ENCODE peak calls at places on chromosomes 5 and 9, in eight cellular contexts. One of them, this sample, is unnamed.

GRCh38 chr9:85740821-85741111 is 988 bp downstream of the AGTPBP1 start:
- DNase-seq in adrenal gland: no peak
- DNase-seq in neuronal stem cell: no peak
- DNase-seq in CD8-positive, alpha-beta T cell: no peak
- DNase-seq in upper lobe of right lung: no peak
- DNase-seq in CD4-positive, alpha-beta memory T cell: no peak
- DNase-seq in left ventricle myocardium inferior: no peak
- DNase-seq in psoas muscle: no peak
- DNase-seq in this sample: no peak

GRCh38 chr5:17991775-17992174 is 357.5 kb downstream of the TAF11L14 start:
- DNase-seq in psoas muscle: no peak
- DNase-seq in upper lobe of right lung: no peak
- DNase-seq in CD4-positive, alpha-beta memory T cell: no peak
- DNase-seq in CD8-positive, alpha-beta T cell: no peak
- DNase-seq in adrenal gland: no peak
- DNase-seq in neuronal stem cell: no peak
- DNase-seq in left ventricle myocardium inferior: no peak
- DNase-seq in this sample: no peak

GRCh38 chr9:131951905-131952304 is 127.8 kb downstream of the MED27 start:
- DNase-seq in neuronal stem cell: no peak
- DNase-seq in CD4-positive, alpha-beta memory T cell: no peak
- DNase-seq in adrenal gland: peak; percentile 15
- DNase-seq in CD8-positive, alpha-beta T cell: no peak
- DNase-seq in left ventricle myocardium inferior: peak; percentile 49
- DNase-seq in upper lobe of right lung: no peak
- DNase-seq in psoas muscle: peak; percentile 75
- DNase-seq in this sample: no peak

GRCh38 chr9:133703571-133704399 is 34.4 kb downstream of the SARDH start:
- DNase-seq in upper lobe of right lung: peak; percentile 53
- DNase-seq in CD8-positive, alpha-beta T cell: no peak
- DNase-seq in psoas muscle: peak; percentile 31
- DNase-seq in adrenal gland: no peak
- DNase-seq in CD4-positive, alpha-beta memory T cell: no peak
- DNase-seq in neuronal stem cell: no peak
- DNase-seq in left ventricle myocardium inferior: no peak
- DNase-seq in this sample: peak; percentile 47

GRCh38 chr9:1231998-1232919 is 182.1 kb downstream of the DMRT2 start:
- DNase-seq in adrenal gland: peak; percentile 35
- DNase-seq in CD8-positive, alpha-beta T cell: no peak
- DNase-seq in upper lobe of right lung: peak; percentile 69
- DNase-seq in CD4-positive, alpha-beta memory T cell: no peak
- DNase-seq in left ventricle myocardium inferior: peak; percentile 61
- DNase-seq in neuronal stem cell: no peak
- DNase-seq in psoas muscle: peak; percentile 76
- DNase-seq in this sample: peak; percentile 62

GRCh38 chr9:121088576-121088975 is 13.8 kb downstream of the CNTRL start:
- DNase-seq in psoas muscle: no peak
- DNase-seq in neuronal stem cell: no peak
- DNase-seq in CD8-positive, alpha-beta T cell: no peak
- DNase-seq in left ventricle myocardium inferior: no peak
- DNase-seq in upper lobe of right lung: no peak
- DNase-seq in CD4-positive, alpha-beta memory T cell: no peak
- DNase-seq in adrenal gland: no peak
- DNase-seq in this sample: no peak

GRCh38 chr9:131045300-131046092 is 36.5 kb downstream of the LAMC3 start:
- DNase-seq in upper lobe of right lung: no peak
- DNase-seq in left ventricle myocardium inferior: no peak
- DNase-seq in neuronal stem cell: no peak
- DNase-seq in psoas muscle: no peak
- DNase-seq in CD8-positive, alpha-beta T cell: peak; percentile 16
- DNase-seq in adrenal gland: peak; percentile 48
- DNase-seq in CD4-positive, alpha-beta memory T cell: no peak
- DNase-seq in this sample: no peak

GRCh38 chr9:132672413-132672690 is 2.1 kb downstream of the GTF3C4 start:
- DNase-seq in psoas muscle: no peak
- DNase-seq in left ventricle myocardium inferior: no peak
- DNase-seq in upper lobe of right lung: no peak
- DNase-seq in CD4-positive, alpha-beta memory T cell: no peak
- DNase-seq in adrenal gland: no peak
- DNase-seq in CD8-positive, alpha-beta T cell: no peak
- DNase-seq in neuronal stem cell: no peak
- DNase-seq in this sample: no peak

GRCh38 chr5:155867531-155868088 is 459.4 kb upstream of the SGCD start:
- DNase-seq in adrenal gland: no peak
- DNase-seq in left ventricle myocardium inferior: no peak
- DNase-seq in psoas muscle: no peak
- DNase-seq in neuronal stem cell: no peak
- DNase-seq in CD8-positive, alpha-beta T cell: no peak
- DNase-seq in CD4-positive, alpha-beta memory T cell: no peak
- DNase-seq in upper lobe of right lung: no peak
- DNase-seq in this sample: no peak

GRCh38 chr5:3511774-3512173 is 83.9 kb upstream of the IRX1 start:
- DNase-seq in adrenal gland: no peak
- DNase-seq in CD8-positive, alpha-beta T cell: no peak
- DNase-seq in neuronal stem cell: no peak
- DNase-seq in left ventricle myocardium inferior: no peak
- DNase-seq in CD4-positive, alpha-beta memory T cell: no peak
- DNase-seq in psoas muscle: no peak
- DNase-seq in upper lobe of right lung: no peak
- DNase-seq in this sample: no peak

GRCh38 chr9:11757408-11757807 is 935.8 kb upstream of the TYRP1 start:
- DNase-seq in neuronal stem cell: no peak
- DNase-seq in upper lobe of right lung: no peak
- DNase-seq in CD8-positive, alpha-beta T cell: no peak
- DNase-seq in left ventricle myocardium inferior: no peak
- DNase-seq in CD4-positive, alpha-beta memory T cell: no peak
- DNase-seq in adrenal gland: no peak
- DNase-seq in psoas muscle: no peak
- DNase-seq in this sample: no peak

GRCh38 chr9:84068872-84069271 is 88.3 kb downstream of the RMI1 start:
- DNase-seq in adrenal gland: no peak
- DNase-seq in upper lobe of right lung: no peak
- DNase-seq in psoas muscle: no peak
- DNase-seq in left ventricle myocardium inferior: no peak
- DNase-seq in CD4-positive, alpha-beta memory T cell: no peak
- DNase-seq in neuronal stem cell: no peak
- DNase-seq in CD8-positive, alpha-beta T cell: no peak
- DNase-seq in this sample: no peak

GRCh38 chr5:56172225-56172624 is 60.9 kb downstream of the ANKRD55 start:
- DNase-seq in neuronal stem cell: no peak
- DNase-seq in upper lobe of right lung: no peak
- DNase-seq in left ventricle myocardium inferior: no peak
- DNase-seq in CD4-positive, alpha-beta memory T cell: no peak
- DNase-seq in psoas muscle: no peak
- DNase-seq in adrenal gland: no peak
- DNase-seq in CD8-positive, alpha-beta T cell: no peak
- DNase-seq in this sample: no peak

GRCh38 chr5:179530069-179530998 is 20.0 kb upstream of the RUFY1 start:
- DNase-seq in left ventricle myocardium inferior: peak; percentile 79
- DNase-seq in adrenal gland: peak; percentile 52
- DNase-seq in neuronal stem cell: peak; percentile 5
- DNase-seq in CD8-positive, alpha-beta T cell: peak; percentile 76
- DNase-seq in CD4-positive, alpha-beta memory T cell: peak; percentile 46
- DNase-seq in upper lobe of right lung: peak; percentile 83
- DNase-seq in psoas muscle: peak; percentile 79
- DNase-seq in this sample: no peak

GRCh38 chr5:1004598-1005361 is 3.8 kb upstream of the NKD2 start:
- DNase-seq in CD8-positive, alpha-beta T cell: peak; percentile 45
- DNase-seq in neuronal stem cell: peak; percentile 56
- DNase-seq in adrenal gland: peak; percentile 72
- DNase-seq in psoas muscle: peak; percentile 87
- DNase-seq in upper lobe of right lung: peak; percentile 87
- DNase-seq in left ventricle myocardium inferior: peak; percentile 88
- DNase-seq in CD4-positive, alpha-beta memory T cell: peak; percentile 43
- DNase-seq in this sample: peak; percentile 62

GRCh38 chr9:106921341-106921899 is 58.5 kb downstream of the ZNF462 start:
- DNase-seq in psoas muscle: no peak
- DNase-seq in adrenal gland: peak; percentile 85
- DNase-seq in upper lobe of right lung: no peak
- DNase-seq in CD4-positive, alpha-beta memory T cell: peak; percentile 48
- DNase-seq in neuronal stem cell: peak; percentile 5
- DNase-seq in left ventricle myocardium inferior: no peak
- DNase-seq in CD8-positive, alpha-beta T cell: no peak
- DNase-seq in this sample: no peak

GRCh38 chr5:157271740-157272271 is 5.9 kb downstream of the CYFIP2 start:
- DNase-seq in psoas muscle: no peak
- DNase-seq in upper lobe of right lung: no peak
- DNase-seq in adrenal gland: no peak
- DNase-seq in CD4-positive, alpha-beta memory T cell: peak; percentile 96
- DNase-seq in neuronal stem cell: no peak
- DNase-seq in CD8-positive, alpha-beta T cell: peak; percentile 88
- DNase-seq in left ventricle myocardium inferior: no peak
- DNase-seq in this sample: no peak

GRCh38 chr5:132465095-132465707 is 25.4 kb downstream of the IRF1 start:
- DNase-seq in upper lobe of right lung: peak; percentile 54
- DNase-seq in psoas muscle: no peak
- DNase-seq in left ventricle myocardium inferior: no peak
- DNase-seq in neuronal stem cell: no peak
- DNase-seq in CD8-positive, alpha-beta T cell: no peak
- DNase-seq in CD4-positive, alpha-beta memory T cell: no peak
- DNase-seq in adrenal gland: no peak
- DNase-seq in this sample: no peak

DNA sequence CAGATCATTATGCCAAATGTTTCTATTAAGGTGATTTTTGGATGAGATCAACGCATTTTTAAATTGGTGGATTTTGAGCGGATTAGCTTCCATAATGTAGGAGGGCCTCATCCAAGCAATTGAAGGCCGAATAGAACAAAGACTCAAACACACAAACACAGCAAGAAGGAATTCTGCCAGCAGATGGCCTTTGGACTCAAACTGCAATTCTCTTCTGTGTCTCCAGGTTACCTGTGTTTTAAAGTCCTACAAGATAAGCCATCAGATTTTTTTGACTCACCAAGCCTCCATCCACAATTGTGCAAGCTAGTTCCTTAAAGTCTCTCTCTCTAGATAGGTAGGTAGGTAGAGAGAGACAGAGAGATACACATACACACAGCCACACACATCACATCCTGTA is 25.5 kb downstream of the CDH6 start:
- DNase-seq in neuronal stem cell: no peak
- DNase-seq in CD8-positive, alpha-beta T cell: no peak
- DNase-seq in CD4-positive, alpha-beta memory T cell: no peak
- DNase-seq in left ventricle myocardium inferior: no peak
- DNase-seq in psoas muscle: no peak
- DNase-seq in adrenal gland: no peak
- DNase-seq in upper lobe of right lung: no peak
- DNase-seq in this sample: no peak
- H3K4me3 ChIP-seq in neuronal stem cell: no peak overlapping the region
- H3K4me3 ChIP-seq in CD8-positive, alpha-beta T cell: no peak overlapping the region
- H3K4me3 ChIP-seq in CD4-positive, alpha-beta memory T cell: no peak overlapping the region
- H3K4me3 ChIP-seq in left ventricle myocardium inferior: no peak overlapping the region
- H3K4me3 ChIP-seq in psoas muscle: no peak overlapping the region
- H3K4me3 ChIP-seq in adrenal gland: no peak overlapping the region
- H3K4me3 ChIP-seq in upper lobe of right lung: no peak overlapping the region
- H3K4me3 ChIP-seq in this sample: no peak overlapping the region

DNA sequence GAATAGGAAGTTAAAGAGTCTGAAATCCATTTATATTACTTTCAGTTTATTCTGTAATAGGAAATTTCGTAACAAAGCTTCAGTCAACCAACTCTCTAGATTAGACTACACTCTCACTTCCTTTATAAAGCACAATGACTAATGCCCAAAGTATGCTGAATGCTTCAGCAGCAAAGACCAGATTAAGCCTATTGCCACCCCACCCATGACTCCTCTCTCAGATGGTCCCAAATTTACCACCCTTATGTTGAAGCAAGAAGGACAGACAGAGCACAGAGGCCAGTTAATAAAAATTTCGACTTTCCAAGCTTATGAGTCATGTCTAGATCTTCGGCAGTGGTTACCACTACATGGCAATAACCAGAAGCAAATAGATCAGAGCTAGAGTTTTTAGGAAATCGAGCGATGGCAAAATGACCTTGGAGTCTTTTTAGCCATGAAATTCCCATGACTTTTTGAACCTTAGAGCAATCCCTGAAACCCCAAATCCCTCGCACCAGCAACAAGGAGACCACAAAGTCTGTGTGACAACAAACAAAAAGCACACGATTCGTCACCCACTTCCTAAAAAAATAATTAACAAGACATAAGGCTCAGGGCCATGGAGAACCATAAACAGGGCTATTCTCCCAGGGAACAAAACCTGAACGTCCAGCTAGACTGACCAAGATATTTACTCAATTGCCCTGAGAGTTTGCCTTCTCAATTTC is 287.7 kb upstream of the RASA1 start:
- DNase-seq in CD4-positive, alpha-beta memory T cell: no peak
- DNase-seq in psoas muscle: no peak
- DNase-seq in adrenal gland: no peak
- DNase-seq in neuronal stem cell: no peak
- DNase-seq in upper lobe of right lung: no peak
- DNase-seq in left ventricle myocardium inferior: no peak
- DNase-seq in CD8-positive, alpha-beta T cell: no peak
- DNase-seq in this sample: no peak
- H3K27ac ChIP-seq in CD4-positive, alpha-beta memory T cell: no peak overlapping the region
- H3K27ac ChIP-seq in psoas muscle: no peak overlapping the region
- H3K27ac ChIP-seq in adrenal gland: no peak overlapping the region
- H3K27ac ChIP-seq in neuronal stem cell: no peak overlapping the region
- H3K27ac ChIP-seq in upper lobe of right lung: peak overlapping the region; percentile 71
- H3K27ac ChIP-seq in left ventricle myocardium inferior: peak overlapping the region; percentile 57
- H3K27ac ChIP-seq in CD8-positive, alpha-beta T cell: no peak overlapping the region
- H3K27ac ChIP-seq in this sample: peak overlapping the region; percentile 2

DNA sequence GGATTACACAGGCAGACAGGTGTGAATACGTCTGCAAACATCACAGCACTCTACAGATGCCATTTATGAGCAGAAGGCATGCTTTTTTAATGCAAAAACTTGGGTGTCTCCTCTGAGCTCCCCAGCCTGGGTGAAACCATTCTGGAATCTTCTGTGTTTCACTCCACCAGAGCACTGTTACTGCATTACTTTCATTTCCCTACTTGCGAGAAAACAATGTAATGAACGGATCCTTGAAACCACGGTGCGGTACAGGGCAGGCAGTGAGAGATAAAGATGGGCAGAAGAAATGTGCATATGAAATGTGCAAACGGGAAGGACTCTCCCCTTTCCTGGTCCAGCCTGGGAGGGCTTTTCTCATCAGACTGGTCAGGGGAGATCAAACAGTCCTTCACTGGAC is 584.3 kb upstream of the KLF4 start:
- DNase-seq in upper lobe of right lung: no peak
- DNase-seq in CD8-positive, alpha-beta T cell: no peak
- DNase-seq in adrenal gland: no peak
- DNase-seq in neuronal stem cell: no peak
- DNase-seq in left ventricle myocardium inferior: no peak
- DNase-seq in psoas muscle: no peak
- DNase-seq in CD4-positive, alpha-beta memory T cell: no peak
- DNase-seq in this sample: no peak
- H3K4me1 ChIP-seq in upper lobe of right lung: no peaks in the 10 kb centered on the region
- H3K4me1 ChIP-seq in CD8-positive, alpha-beta T cell: no peaks in the 10 kb centered on the region
- H3K4me1 ChIP-seq in adrenal gland: no peaks in the 10 kb centered on the region
- H3K4me1 ChIP-seq in neuronal stem cell: no peaks in the 10 kb centered on the region
- H3K4me1 ChIP-seq in left ventricle myocardium inferior: no peaks in the 10 kb centered on the region
- H3K4me1 ChIP-seq in psoas muscle: no peaks in the 10 kb centered on the region
- H3K4me1 ChIP-seq in CD4-positive, alpha-beta memory T cell: no peaks in the 10 kb centered on the region
- H3K4me1 ChIP-seq in this sample: no peaks in the 10 kb centered on the region

DNA sequence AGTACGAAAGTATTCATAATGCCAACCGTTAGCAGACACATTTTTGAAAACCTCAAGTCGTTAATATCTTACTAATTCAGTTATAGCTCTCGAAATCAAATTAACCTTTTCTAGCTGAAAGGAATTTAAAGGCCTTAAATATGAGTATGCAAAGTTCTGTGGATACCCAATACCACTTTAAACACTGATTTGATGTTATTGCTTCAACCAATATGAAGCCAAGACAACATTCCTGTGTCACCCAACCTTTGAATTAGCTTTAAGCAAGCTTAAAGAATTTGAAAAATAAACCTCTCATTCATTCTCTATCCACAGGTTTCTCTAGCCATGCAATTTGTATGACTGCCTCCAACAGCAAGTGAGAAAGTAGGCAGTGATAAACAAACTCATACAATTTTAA is 204.4 kb downstream of the MCTP1 start:
- DNase-seq in CD4-positive, alpha-beta memory T cell: no peak
- DNase-seq in neuronal stem cell: no peak
- DNase-seq in CD8-positive, alpha-beta T cell: no peak
- DNase-seq in upper lobe of right lung: no peak
- DNase-seq in left ventricle myocardium inferior: no peak
- DNase-seq in psoas muscle: no peak
- DNase-seq in adrenal gland: no peak
- DNase-seq in this sample: no peak
- H3K4me3 ChIP-seq in CD4-positive, alpha-beta memory T cell: no peak overlapping the region
- H3K4me3 ChIP-seq in neuronal stem cell: no peak overlapping the region
- H3K4me3 ChIP-seq in CD8-positive, alpha-beta T cell: no peak overlapping the region
- H3K4me3 ChIP-seq in upper lobe of right lung: peak overlapping the region; percentile 51
- H3K4me3 ChIP-seq in left ventricle myocardium inferior: peak overlapping the region; percentile 60
- H3K4me3 ChIP-seq in psoas muscle: peak overlapping the region; percentile 56
- H3K4me3 ChIP-seq in adrenal gland: no peak overlapping the region
- H3K4me3 ChIP-seq in this sample: no peak overlapping the region

This sample was measured in pancreas.